ENCODE peak calls at places on chromosomes 7 and 10, in six cellular contexts. U, Y, W, H, E and O are unnamed samples.

GRCh38 chr7:139749545-139749944 is 28.3 kb downstream of the HIPK2 start:
- DNase-seq in W (no peak), U (no peak), H (no peak), Y (no peak), E (no peak), O (no peak)

GRCh38 chr7:92584953-92585352 is 5.2 kb downstream of the FAM133B start:
- DNase-seq in E (no peak), W (no peak), U (no peak), Y (no peak), H (no peak), O (no peak)

GRCh38 chr10:88209837-88210552 is 346.6 kb downstream of the PTEN start:
- DNase-seq in Y (no peak), H (no peak), E (no peak), U (peak; percentile 21), W (no peak), O (no peak)

GRCh38 chr7:135232720-135233119 is 918 bp upstream of the STRA8 start:
- DNase-seq in Y (no peak), E (no peak), H (peak; percentile 75), W (no peak), U (no peak), O (peak; percentile 82)

GRCh38 chr10:46094931-46095755 is 49.1 kb upstream of the MSMB start:
- DNase-seq in U (no peak), E (no peak), W (no peak), Y (no peak), H (no peak), O (peak; percentile 28)

GRCh38 chr7:44733708-44734481 is 14.8 kb upstream of the ZMIZ2 start:
- DNase-seq in H (no peak), W (no peak), Y (no peak), U (peak; percentile 21), E (no peak), O (no peak)

GRCh38 chr7:27103489-27104226 is 1.2 kb upstream of the HOXA2 start:
- DNase-seq in U (no peak), Y (no peak), E (no peak), W (no peak), H (no peak), O (peak; percentile 63)

GRCh38 chr7:142804715-142805114 is 33.9 kb downstream of the PRSS2 start:
- DNase-seq in E (no peak), H (no peak), W (no peak), Y (no peak), U (no peak), O (no peak)

GRCh38 chr10:126877390-126877789 is 27.8 kb upstream of the DOCK1 start:
- DNase-seq in U (no peak), H (no peak), W (no peak), E (no peak), Y (no peak), O (no peak)

GRCh38 chr7:86926732-86927131 is 132.7 kb downstream of the ELAPOR2 start:
- DNase-seq in Y (peak; percentile 37), E (no peak), U (peak; percentile 59), H (peak; percentile 70), W (peak; percentile 69), O (peak; percentile 9)

GRCh38 chr7:72706521-72706920 is 121.5 kb downstream of the TYW1B start:
- DNase-seq in E (no peak), W (no peak), U (no peak), H (no peak), Y (no peak), O (no peak)

GRCh38 chr7:30648744-30649540 is 33.3 kb downstream of the CRHR2 start:
- DNase-seq in Y (no peak), U (no peak), H (no peak), W (no peak), E (no peak), O (peak; percentile 37)

GRCh38 chr7:120662291-120662690 is 195.7 kb downstream of the TSPAN12 start:
- DNase-seq in U (no peak), W (no peak), E (no peak), H (no peak), Y (no peak), O (no peak)

GRCh38 chr10:67883710-67884312 is 645 bp upstream of the SIRT1 start:
- DNase-seq in U (peak; percentile 1), Y (no peak), E (no peak), H (no peak), W (no peak), O (no peak)

GRCh38 chr10:131649609-131650008 is 251.2 kb upstream of the PPP2R2D start:
- DNase-seq in W (peak; percentile 68), H (no peak), E (no peak), U (no peak), Y (no peak), O (no peak)

GRCh38 chr10:46298346-46299266 is 11.8 kb downstream of the ANTXRL start:
- DNase-seq in Y (no peak), U (no peak), W (no peak), H (no peak), E (no peak), O (no peak)